ENCODE peak calls at places on chromosome 3, in six cellular contexts. O, I, E, W, C and R are unnamed samples.

GRCh38 chr3:71703796-71704195 is 21.4 kb downstream of the EIF4E3 start:
- DNase-seq in O (no peak), I (no peak), E (no peak), W (no peak), C (no peak), R (no peak)

GRCh38 chr3:55549172-55549571 is 62.1 kb upstream of the WNT5A start:
- DNase-seq in O (no peak), I (no peak), E (peak), W (no peak), C (no peak), R (no peak)

GRCh38 chr3:133962879-133963278 is 66.8 kb downstream of the SLCO2A1 start:
- DNase-seq in O (no peak), I (no peak), E (peak), W (no peak), C (no peak), R (no peak)

GRCh38 chr3:144552642-144553041 is 581.0 kb downstream of the DIPK2A start:
- DNase-seq in O (no peak), I (no peak), E (no peak), W (no peak), C (no peak), R (no peak)

GRCh38 chr3:183532620-183533409 is 22.7 kb downstream of the KLHL6 start:
- DNase-seq in O (no peak), I (no peak), E (no peak), W (no peak), C (no peak), R (no peak)

GRCh38 chr3:4656059-4656458 is 162.9 kb downstream of the ITPR1 start:
- DNase-seq in O (no peak), I (peak), E (peak), W (peak), C (peak), R (no peak)

GRCh38 chr3:42653303-42653559 is 266 bp upstream of the ZBTB47 start:
- DNase-seq in O (no peak), I (no peak), E (no peak), W (no peak), C (no peak), R (no peak)

GRCh38 chr3:65597952-65598413 is 440.7 kb downstream of the MAGI1 start:
- DNase-seq in O (no peak), I (no peak), E (no peak), W (no peak), C (no peak), R (no peak)

GRCh38 chr3:63968612-63969350 is 54.5 kb downstream of the PSMD6 start:
- DNase-seq in O (no peak), I (no peak), E (no peak), W (no peak), C (no peak), R (no peak)

GRCh38 chr3:97763586-97764148 is 891 bp upstream of the ARL6 start:
- DNase-seq in O (no peak), I (no peak), E (no peak), W (no peak), C (no peak), R (no peak)

GRCh38 chr3:161559177-161559998 is 62.8 kb downstream of the OTOL1 start:
- DNase-seq in O (no peak), I (peak), E (peak), W (no peak), C (no peak), R (peak)

GRCh38 chr3:49329201-49329600 is 10.7 kb downstream of the USP4 start:
- DNase-seq in O (no peak), I (no peak), E (no peak), W (no peak), C (no peak), R (no peak)

GRCh38 chr3:181265750-181266333 is 276.3 kb upstream of the DNAJC19 start:
- DNase-seq in O (no peak), I (no peak), E (no peak), W (no peak), C (no peak), R (no peak)

GRCh38 chr3:156793851-156794250 is 32.3 kb upstream of the LEKR1 start:
- DNase-seq in O (no peak), I (no peak), E (no peak), W (no peak), C (no peak), R (no peak)